ENCODE peak calls at places on chromosome 18, in six cellular contexts. G is RWPE2, U is esophagus muscularis mucosa, E is IMR-90, B is tibial artery, P is ovary. W is an unnamed sample.
A peak's percentile ranks its signal among the peaks of the same experiment; 100 is the strongest.

GRCh38 chr18:46843372-46843771 is 73.9 kb downstream of the PIAS2 start:
- DNase-seq in G (no peak), U (no peak), E (no peak), B (no peak), P (no peak), W (no peak)

GRCh38 chr18:44957440-44957839 is 276.8 kb downstream of the SETBP1 start:
- DNase-seq in G (no peak), U (no peak), E (no peak), B (no peak), P (no peak), W (no peak)

GRCh38 chr18:72742002-72742401 is 125.8 kb downstream of the NETO1 start:
- DNase-seq in G (no peak), U (no peak), E (no peak), B (no peak), P (no peak), W (no peak)

GRCh38 chr18:1659190-1659589 is 754.5 kb downstream of the ADCYAP1 start:
- DNase-seq in G (no peak), U (no peak), E (no peak), B (no peak), P (no peak), W (no peak)

GRCh38 chr18:58228762-58229161 is 184.7 kb downstream of the NEDD4L start:
- DNase-seq in G (no peak), U (peak; percentile 53), E (no peak), B (no peak), P (no peak), W (no peak)

GRCh38 chr18:6010284-6010683 is 115.0 kb upstream of the TMEM200C start:
- DNase-seq in G (no peak), U (peak; percentile 81), E (peak; percentile 55), B (no peak), P (no peak), W (no peak)

GRCh38 chr18:79873449-79874110 is 75.8 kb downstream of the KCNG2 start:
- DNase-seq in G (no peak), U (no peak), E (no peak), B (no peak), P (peak; percentile 24), W (no peak)

GRCh38 chr18:66872277-66872676 is 268.4 kb upstream of the CDH19 start:
- DNase-seq in G (no peak), U (no peak), E (no peak), B (no peak), P (no peak), W (no peak)

DNA sequence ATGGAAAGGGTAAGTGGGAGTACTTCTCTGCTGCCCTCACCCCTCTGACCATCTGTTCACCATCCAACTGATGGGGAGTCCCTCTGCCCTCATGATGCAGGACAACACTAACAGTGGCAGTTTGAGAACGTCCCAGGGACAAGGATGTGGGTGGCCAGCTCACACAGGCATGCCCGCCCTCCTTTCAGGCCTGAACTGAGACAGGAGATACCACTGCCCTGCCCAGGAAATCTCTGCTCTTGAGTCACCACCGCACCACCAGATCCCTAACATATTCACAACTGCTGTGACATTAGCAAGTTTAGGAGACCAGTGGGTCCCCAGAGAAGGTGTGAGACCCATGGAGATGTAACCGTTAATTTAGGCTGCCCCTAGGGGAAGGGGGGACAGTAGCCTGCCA is 66.2 kb downstream of the TRAPPC8 start:
- DNase-seq in G (no peak), U (no peak), E (peak; percentile 17), B (no peak), P (no peak), W (no peak)
- H3K27ac ChIP-seq in G (no peak overlapping the region), U (no peak overlapping the region), E (no peak overlapping the region), B (no peak overlapping the region), P (no peak overlapping the region), W (no peak overlapping the region)

DNA sequence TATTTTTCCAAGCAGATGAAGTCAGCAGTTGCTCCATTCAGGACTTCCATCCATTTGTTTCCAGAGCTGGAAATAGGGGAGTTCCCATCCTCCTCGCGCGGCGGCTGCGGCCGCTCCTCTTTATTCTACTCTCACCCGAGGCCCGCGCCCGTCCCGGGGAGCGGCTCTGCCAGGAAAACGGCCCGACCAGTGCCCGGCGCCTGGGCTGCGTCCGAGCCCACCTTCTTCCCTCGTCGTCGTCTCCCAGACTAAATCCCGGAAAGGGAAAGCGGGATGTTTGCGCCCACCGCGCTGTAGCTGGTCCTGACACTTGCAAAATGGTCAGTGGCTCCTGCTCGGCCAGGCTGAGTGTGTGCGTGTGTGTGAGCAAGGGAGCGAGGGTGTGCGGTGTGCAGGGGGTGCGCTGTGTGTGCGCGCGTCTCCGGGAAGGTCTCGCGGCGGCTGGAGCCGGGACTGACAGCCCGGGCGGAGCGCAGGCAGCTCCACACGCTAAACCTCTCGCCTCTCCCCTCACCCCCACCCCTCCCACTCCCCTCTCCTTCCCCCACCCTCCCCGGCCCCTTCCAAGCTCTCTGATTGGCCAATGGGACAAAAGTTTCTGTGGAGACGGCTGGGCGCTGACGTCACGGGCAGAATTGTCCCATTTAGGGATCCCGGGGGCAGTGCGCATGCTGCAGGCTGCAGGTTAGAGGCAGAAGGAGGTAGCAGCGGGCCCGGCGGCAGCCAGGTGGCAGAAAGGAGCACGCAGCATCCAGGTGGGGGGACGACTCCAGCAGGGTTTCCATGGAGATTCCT is at the start of gene NOL4:
- DNase-seq in G (no peak), U (no peak), E (no peak), B (no peak), P (no peak), W (peak; percentile 67)
- TF ChIP-seq CTCF in G (peak; percentile 31), U (no peak), E (no peak), B (peak; percentile 27), P (no peak), W (peak; percentile 27)

GRCh38 chr18:35303610-35304009 is 13.6 kb upstream of the ZSCAN30 start:
- DNase-seq in G (no peak), U (no peak), E (no peak), B (no peak), P (no peak), W (no peak)
- H3K9me3 ChIP-seq in G (peaks cover 47% of the 10 kb centered on the region), U (peaks cover 75% of the 10 kb centered on the region), E (peaks cover 75% of the 10 kb centered on the region), B (peaks cover 54% of the 10 kb centered on the region), P (peaks cover 6% of the 10 kb centered on the region), W (peaks cover 3% of the 10 kb centered on the region)

DNA sequence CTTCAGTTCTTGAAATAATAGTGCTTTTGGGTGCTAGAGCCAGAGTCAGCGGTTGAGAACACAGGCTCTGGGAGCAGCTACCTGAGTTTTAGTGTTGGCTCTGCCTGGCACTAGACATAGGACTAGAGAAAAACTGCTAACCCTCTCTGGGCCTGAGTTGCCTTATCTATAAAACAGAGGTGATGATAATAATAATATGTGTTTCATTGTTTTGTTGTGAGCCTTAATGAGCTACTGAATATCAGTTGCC is 391.7 kb downstream of the PTPRM start:
- DNase-seq in G (no peak), U (no peak), E (no peak), B (no peak), P (no peak), W (no peak)
- H3K27ac ChIP-seq in G (peak overlapping the region; percentile 44), U (no peak overlapping the region), E (peak overlapping the region; percentile 65), B (no peak overlapping the region), P (no peak overlapping the region), W (no peak overlapping the region)

GRCh38 chr18:64103979-64104378 is 44.9 kb downstream of the LINC00305 start:
- DNase-seq in G (no peak), U (no peak), E (no peak), B (no peak), P (no peak), W (no peak)
- TF ChIP-seq CTCF in G (peak; percentile 25), U (no peak), E (no peak), B (no peak), P (no peak), W (no peak)

DNA sequence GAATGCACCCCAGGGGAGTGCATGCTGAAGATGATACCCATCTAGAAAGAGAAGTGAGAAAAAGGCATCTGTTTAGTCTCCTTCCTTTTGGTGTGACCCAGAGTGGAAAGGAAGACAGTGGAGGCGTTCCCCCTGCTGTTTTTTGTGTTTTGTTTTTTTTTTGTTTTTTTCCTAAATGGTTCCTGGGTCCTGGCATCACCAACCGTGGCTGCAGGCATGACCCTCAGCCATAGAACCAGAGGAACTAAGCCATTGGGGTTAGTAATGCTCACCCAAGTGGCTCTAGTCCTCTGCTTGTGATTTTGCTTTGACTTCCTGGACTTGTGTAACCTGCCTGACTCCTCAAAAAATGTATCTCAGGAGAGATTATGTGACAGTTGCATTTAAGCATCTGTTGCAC is 451.3 kb downstream of the DCC start:
- DNase-seq in G (no peak), U (no peak), E (no peak), B (no peak), P (no peak), W (no peak)
- H3K9me3 ChIP-seq in G (no peaks in the 10 kb centered on the region), U (peaks cover 27% of the 10 kb centered on the region), E (peaks cover 16% of the 10 kb centered on the region), B (peaks cover 19% of the 10 kb centered on the region), P (no peaks in the 10 kb centered on the region), W (no peaks in the 10 kb centered on the region)